ENCODE peak calls at places on chromosomes 5 and 9, in seven cellular contexts. L, P, S, D, F, W and N are unnamed samples.

GRCh38 chr5:55037046-55037771 is 13.2 kb downstream of the GZMK start:
- DNase-seq in L (no peak), P (no peak), S (no peak), D (no peak), F (no peak), W (no peak), N (no peak)

GRCh38 chr9:13816837-13817236 is 497.1 kb downstream of the NFIB start:
- DNase-seq in L (no peak), P (no peak), S (no peak), D (no peak), F (peak), W (no peak), N (no peak)

GRCh38 chr5:141359790-141360426 is at the start of gene PCDHGB2:
- DNase-seq in L (no peak), P (no peak), S (no peak), D (peak), F (no peak), W (no peak), N (peak)

GRCh38 chr9:110351009-110351467 is 13.4 kb upstream of the TXNDC8 start:
- DNase-seq in L (peak), P (no peak), S (no peak), D (no peak), F (no peak), W (no peak), N (peak)

GRCh38 chr5:79845448-79846197 is 145.4 kb downstream of the MTX3 start:
- DNase-seq in L (no peak), P (no peak), S (peak), D (no peak), F (no peak), W (peak), N (peak)

GRCh38 chr9:78295177-78295575 is 1.7 kb upstream of the PSAT1 start:
- DNase-seq in L (no peak), P (peak), S (no peak), D (no peak), F (no peak), W (no peak), N (no peak)

GRCh38 chr5:67807116-67807888 is 408.3 kb upstream of the PIK3R1 start:
- DNase-seq in L (no peak), P (no peak), S (no peak), D (no peak), F (peak), W (no peak), N (no peak)

GRCh38 chr5:129097498-129098296 is 3.1 kb downstream of the ISOC1 start:
- DNase-seq in L (peak), P (peak), S (no peak), D (no peak), F (peak), W (no peak), N (peak)

GRCh38 chr9:36053971-36054370 is 17.3 kb downstream of the RECK start:
- DNase-seq in L (no peak), P (no peak), S (no peak), D (no peak), F (no peak), W (no peak), N (no peak)

GRCh38 chr5:1537166-1538154 is 13.7 kb upstream of the LPCAT1 start:
- DNase-seq in L (no peak), P (peak), S (no peak), D (no peak), F (no peak), W (no peak), N (no peak)

GRCh38 chr5:132963175-132964104 is at the start of gene AFF4:
- DNase-seq in L (peak), P (peak), S (peak), D (peak), F (peak), W (peak), N (peak)

GRCh38 chr9:83403864-83404263 is 134.3 kb downstream of the FRMD3 start:
- DNase-seq in L (no peak), P (no peak), S (no peak), D (no peak), F (no peak), W (no peak), N (no peak)

GRCh38 chr9:36858805-36859375 is 175.2 kb downstream of the PAX5 start:
- DNase-seq in L (no peak), P (no peak), S (no peak), D (no peak), F (no peak), W (no peak), N (no peak)

GRCh38 chr5:149594206-149594895 is 13.1 kb downstream of the ARHGEF37 start:
- DNase-seq in L (no peak), P (no peak), S (no peak), D (no peak), F (no peak), W (no peak), N (no peak)

GRCh38 chr5:92308679-92309078 is 925.6 kb upstream of the ARRDC3 start:
- DNase-seq in L (no peak), P (no peak), S (no peak), D (no peak), F (no peak), W (no peak), N (no peak)

GRCh38 chr9:107281164-107281563 is 1.9 kb upstream of the RAD23B start:
- DNase-seq in L (no peak), P (no peak), S (no peak), D (no peak), F (no peak), W (no peak), N (no peak)

GRCh38 chr5:27158775-27159174 is 120.4 kb upstream of the CDH9 start:
- DNase-seq in L (no peak), P (no peak), S (no peak), D (no peak), F (no peak), W (no peak), N (no peak)

GRCh38 chr5:132205385-132206125 is 22.1 kb downstream of the P4HA2 start:
- DNase-seq in L (no peak), P (peak), S (no peak), D (no peak), F (no peak), W (no peak), N (no peak)

GRCh38 chr9:120267929-120268328 is 312.0 kb downstream of the CDK5RAP2 start:
- DNase-seq in L (no peak), P (no peak), S (no peak), D (no peak), F (no peak), W (no peak), N (no peak)

GRCh38 chr9:470041-470781 is 255.5 kb downstream of the DOCK8 start:
- DNase-seq in L (peak), P (peak), S (peak), D (peak), F (peak), W (peak), N (peak)
- TF ChIP-seq POLR2A in L (no peak), P (no peak), S (no peak), D (peak), F (peak), W (peak), N (peak)

DNA sequence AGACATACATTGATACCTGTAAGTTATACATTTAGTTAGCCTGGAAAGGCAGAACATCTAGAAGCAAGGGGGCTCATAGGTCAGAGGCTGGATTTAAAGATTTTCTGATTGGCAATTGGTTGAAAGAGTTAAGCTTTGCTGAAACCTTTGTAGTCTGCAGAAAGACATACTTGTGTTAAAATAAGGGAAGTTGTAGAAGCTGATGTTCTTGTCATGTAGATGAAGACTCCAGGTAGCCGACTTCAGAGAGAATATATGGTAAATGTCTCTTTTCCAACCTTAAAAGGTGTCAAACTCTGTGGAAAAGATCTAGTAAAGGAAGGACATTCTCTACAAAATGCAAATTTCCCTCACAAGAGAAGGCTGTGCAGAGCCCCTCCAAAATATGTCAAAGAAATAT is 62.9 kb upstream of the ADAMTS16 start:
- DNase-seq in L (no peak), P (no peak), S (no peak), D (no peak), F (no peak), W (no peak), N (no peak)
- TF ChIP-seq POLR2A in L (no peak), P (no peak), S (no peak), D (no peak), F (no peak), W (no peak), N (no peak)

GRCh38 chr5:112160652-112161391 is 258.3 kb downstream of the EPB41L4A start:
- DNase-seq in L (peak), P (peak), S (peak), D (peak), F (peak), W (peak), N (peak)
- TF ChIP-seq POLR2A in L (no peak), P (peak), S (peak), D (peak), F (peak), W (peak), N (peak)

DNA sequence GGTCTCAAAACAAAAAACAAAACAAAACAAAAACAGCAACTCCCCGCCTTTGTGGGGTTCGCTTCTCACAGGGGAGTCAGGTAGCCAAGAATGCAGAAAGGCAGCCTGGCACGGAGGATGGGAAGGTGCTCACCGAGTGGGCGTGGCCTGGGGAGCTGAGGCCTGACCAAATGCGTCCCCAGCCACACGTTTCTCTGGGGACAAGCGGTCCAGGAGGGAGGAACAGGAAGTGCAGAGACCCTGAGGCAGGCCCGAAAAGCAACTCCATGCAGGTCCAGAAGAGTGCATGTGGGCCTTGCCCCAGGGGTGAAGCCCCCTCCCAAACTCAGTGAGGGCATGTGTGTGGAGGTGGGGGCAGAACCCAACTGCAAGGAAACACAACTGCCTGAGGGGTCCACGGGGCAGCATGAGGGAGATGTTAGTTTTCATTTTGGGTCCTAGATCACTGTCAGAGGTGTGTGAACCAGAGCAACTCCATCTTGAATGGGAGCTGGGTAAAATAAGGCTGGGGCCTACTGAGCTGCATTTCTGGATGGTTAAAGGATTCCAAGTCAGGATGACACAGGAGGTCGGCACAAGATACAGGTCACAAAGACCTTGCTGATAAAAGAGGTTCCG is 2.6 kb upstream of the UAP1L1 start:
- DNase-seq in L (no peak), P (no peak), S (no peak), D (no peak), F (no peak), W (no peak), N (no peak)
- TF ChIP-seq POLR2A in L (no peak), P (no peak), S (no peak), D (no peak), F (no peak), W (no peak), N (no peak)

GRCh38 chr9:127451681-127452480 is 571 bp downstream of the LRSAM1 start:
- DNase-seq in L (peak), P (peak), S (peak), D (peak), F (peak), W (peak), N (peak)
- TF ChIP-seq POLR2A in L (no peak), P (no peak), S (no peak), D (no peak), F (no peak), W (no peak), N (no peak)

GRCh38 chr5:143402464-143403356 is 776 bp downstream of the NR3C1 start:
- DNase-seq in L (peak), P (peak), S (peak), D (no peak), F (peak), W (peak), N (peak)

GRCh38 chr5:143403357-143403606 is 204 bp downstream of the NR3C1 start:
- DNase-seq in L (no peak), P (no peak), S (no peak), D (peak), F (no peak), W (no peak), N (no peak)

GRCh38 chr5:143404416-143405062 is 1.1 kb upstream of the NR3C1 start:
- DNase-seq in L (peak), P (peak), S (peak), D (peak), F (peak), W (peak), N (peak)

GRCh38 chr5:143405063-143405746 is 1.7 kb upstream of the NR3C1 start:
- DNase-seq in L (peak), P (peak), S (peak), D (peak), F (peak), W (peak), N (peak)

GRCh38 chr5:143403607-143404415 is at the start of gene NR3C1:
- DNase-seq in L (peak), P (peak), S (peak), D (peak), F (peak), W (peak), N (peak)
- TF ChIP-seq POLR2A in L (no peak), P (no peak), S (peak), D (peak), F (peak), W (peak), N (peak)

GRCh38 chr5:72817076-72817476 is 615 bp downstream of the TNPO1 start:
- DNase-seq in L (peak), P (peak), S (peak), D (peak), F (peak), W (peak), N (no peak)

GRCh38 chr5:72817639-72818266 is 1.3 kb downstream of the TNPO1 start:
- DNase-seq in L (no peak), P (no peak), S (no peak), D (no peak), F (no peak), W (no peak), N (no peak)

GRCh38 chr5:72816297-72817075 is at the start of gene TNPO1:
- DNase-seq in L (peak), P (peak), S (peak), D (peak), F (peak), W (peak), N (peak)

GRCh38 chr5:72821776-72822175 is 5.3 kb downstream of the TNPO1 start:
- DNase-seq in L (no peak), P (no peak), S (no peak), D (no peak), F (no peak), W (no peak), N (no peak)

DNA sequence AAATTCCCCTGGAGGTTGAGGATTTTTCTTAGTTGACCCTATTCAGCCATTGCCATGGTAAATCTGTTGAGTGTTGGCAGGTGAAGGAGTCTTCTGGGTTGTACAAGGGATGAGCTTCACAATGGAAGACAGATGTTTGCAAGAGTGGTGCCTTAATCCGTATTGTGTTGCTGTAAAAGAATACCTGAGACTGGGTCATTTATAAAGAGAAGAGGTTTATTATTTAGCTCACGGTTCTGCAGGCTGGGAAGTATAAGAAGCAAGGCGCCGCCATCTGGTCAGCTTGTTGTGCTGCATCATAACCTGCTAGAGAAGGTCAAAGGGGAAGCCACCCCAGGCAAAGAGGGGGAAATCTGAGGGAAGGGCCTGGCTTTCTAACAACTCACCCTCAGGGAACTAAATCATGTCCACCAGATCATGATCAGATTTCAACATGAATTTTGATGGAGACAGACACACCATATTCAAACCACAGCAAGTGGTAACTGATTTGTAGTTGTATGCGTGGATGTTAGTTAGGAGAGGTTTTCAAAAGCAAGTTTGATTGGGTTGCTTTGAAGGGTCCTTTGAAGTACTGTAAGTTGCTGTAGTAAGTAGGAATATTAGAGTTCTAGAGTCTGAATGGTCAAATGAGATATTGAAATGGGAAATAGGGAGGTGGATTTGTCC is 2.5 kb downstream of the TNPO1 start:
- DNase-seq in L (peak), P (peak), S (peak), D (peak), F (peak), W (peak), N (peak)
- TF ChIP-seq POLR2A in L (no peak), P (no peak), S (no peak), D (no peak), F (no peak), W (no peak), N (no peak)

DNA sequence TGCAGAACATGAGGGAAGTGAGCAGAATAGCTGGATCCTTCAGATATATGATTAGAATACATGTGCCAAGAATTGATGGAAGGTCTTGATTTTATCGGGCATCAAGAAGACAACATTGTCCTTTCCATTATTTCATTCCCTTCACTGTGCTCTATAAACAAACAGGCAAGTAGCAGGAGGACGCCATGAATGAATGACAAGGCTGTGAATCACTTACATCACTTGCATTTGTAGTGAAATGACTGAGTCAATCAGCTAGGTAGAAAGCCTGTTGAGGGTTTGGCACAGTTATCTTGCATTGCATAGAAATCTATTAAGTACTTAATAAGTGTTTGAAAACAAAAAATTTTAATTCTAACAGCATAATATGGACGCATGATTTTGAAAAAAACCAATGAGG is 548.8 kb upstream of the IZUMO3 start:
- DNase-seq in L (no peak), P (no peak), S (no peak), D (no peak), F (no peak), W (no peak), N (no peak)
- TF ChIP-seq POLR2A in L (no peak), P (no peak), S (no peak), D (no peak), F (no peak), W (no peak), N (no peak)

DNA sequence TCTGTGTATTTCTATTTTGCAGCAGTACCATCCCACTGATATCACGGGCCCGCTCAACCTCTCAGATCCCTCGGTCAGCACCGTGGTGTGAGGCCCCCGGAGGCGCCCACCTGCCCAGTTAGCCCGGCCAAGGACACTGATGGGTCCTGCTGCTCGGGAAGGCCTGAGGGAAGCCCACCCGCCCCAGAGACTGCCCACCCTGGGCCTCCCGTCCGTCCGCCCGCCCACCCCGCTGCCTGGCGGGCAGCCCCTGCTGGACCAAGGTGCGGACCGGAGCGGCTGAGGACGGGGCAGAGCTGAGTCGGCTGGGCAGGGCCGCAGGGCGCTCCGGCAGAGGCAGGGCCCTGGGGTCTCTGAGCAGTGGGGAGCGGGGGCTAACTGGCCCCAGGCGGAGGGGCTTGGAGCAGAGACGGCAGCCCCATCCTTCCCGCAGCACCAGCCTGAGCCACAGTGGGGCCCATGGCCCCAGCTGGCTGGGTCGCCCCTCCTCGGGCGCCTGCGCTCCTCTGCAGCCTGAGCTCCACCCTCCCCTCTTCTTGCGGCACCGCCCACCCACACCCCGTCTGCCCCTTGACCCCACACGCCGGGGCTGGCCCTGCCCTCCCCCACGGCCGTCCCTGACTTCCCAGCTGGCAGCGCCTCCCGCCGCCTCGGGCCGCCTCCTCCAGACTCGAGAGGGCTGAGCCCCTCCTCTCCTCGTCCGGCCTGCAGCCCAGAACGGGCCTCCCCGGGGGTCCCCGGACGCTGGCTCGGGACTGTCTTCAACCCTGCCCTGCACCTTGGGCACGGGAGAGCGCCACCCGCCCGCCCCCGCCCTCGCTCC is 1.9 kb downstream of the LRRC26 start:
- DNase-seq in L (no peak), P (no peak), S (no peak), D (no peak), F (no peak), W (no peak), N (peak)
- TF ChIP-seq POLR2A in L (no peak), P (no peak), S (no peak), D (no peak), F (no peak), W (no peak), N (no peak)

DNA sequence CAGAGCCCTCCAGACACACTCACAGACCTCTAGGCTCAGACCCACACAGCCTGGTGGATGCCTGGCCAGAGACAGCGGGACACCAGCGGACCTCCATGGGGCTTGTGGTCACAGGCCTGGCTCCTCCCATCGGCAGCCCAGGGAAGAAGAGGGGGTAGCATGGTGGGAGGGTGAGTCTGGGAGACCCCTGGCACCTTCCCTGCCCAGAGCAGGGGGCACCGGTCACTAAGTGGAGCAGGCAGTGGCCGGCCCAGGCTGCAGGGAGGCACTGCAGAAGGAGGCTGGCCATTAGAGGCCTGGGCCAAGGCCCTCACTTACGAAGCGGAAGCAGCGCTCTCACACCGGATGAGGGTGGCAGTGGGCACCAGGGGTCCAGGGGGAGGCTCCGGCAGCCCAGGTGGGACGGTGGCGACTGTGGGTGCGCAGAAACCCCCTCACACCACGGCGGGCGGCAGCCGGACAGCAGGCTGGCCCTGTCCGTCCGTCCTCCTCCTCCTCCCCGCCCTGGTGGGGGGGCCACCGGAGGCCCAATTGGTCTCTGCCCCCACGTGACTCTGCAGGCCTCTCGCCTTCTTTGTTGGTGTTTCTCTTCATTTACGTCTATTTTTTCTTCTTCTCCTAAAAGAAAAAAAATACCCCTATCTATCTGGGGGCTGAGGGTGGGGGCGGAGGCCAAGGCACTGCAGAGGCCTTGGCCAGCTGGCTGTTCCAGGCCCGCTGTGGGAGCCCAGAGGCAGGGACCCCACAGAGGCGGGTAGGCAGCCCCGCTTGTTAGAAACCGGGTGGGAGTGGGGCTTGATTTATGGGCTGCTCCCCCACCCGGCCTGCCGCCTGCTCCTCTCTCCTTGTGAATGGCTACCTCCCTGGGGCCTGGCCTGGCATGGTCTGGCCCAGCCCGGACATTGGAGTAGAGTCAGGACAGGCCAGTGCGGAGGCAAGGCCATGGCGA is at the start of gene NR5A1:
- DNase-seq in L (no peak), P (peak), S (no peak), D (peak), F (no peak), W (no peak), N (no peak)
- TF ChIP-seq POLR2A in L (no peak), P (peak), S (no peak), D (no peak), F (no peak), W (no peak), N (no peak)